ENCODE peak calls at places on chromosomes 11 and 22, in six cellular contexts. F is LHCN-M2; V is CD8-positive, alpha-beta memory T cell; G is T-helper 2 cell; R is HTR-8/SVneo; N is kidney epithelial cell. O is an unnamed sample.

GRCh38 chr11:9095421-9095820 is 4.0 kb upstream of the SCUBE2 start:
- DNase-seq in G (no peak), F (no peak), R (no peak), V (no peak), N (no peak), O (no peak)

GRCh38 chr11:64040684-64041267 is 5.0 kb downstream of the FLRT1 start:
- DNase-seq in V (no peak), F (no peak), N (no peak), R (no peak), G (no peak), O (peak; percentile 80)

GRCh38 chr11:73323464-73323863 is 15.4 kb downstream of the ARHGEF17 start:
- DNase-seq in N (no peak), G (no peak), F (peak; percentile 41), V (no peak), R (peak; percentile 74), O (no peak)

GRCh38 chr11:128905345-128906184 is 14.4 kb downstream of the KCNJ5 start:
- DNase-seq in G (no peak), N (no peak), V (no peak), R (peak; percentile 35), F (peak; percentile 70), O (no peak)

GRCh38 chr11:96426356-96427103 is 36.7 kb downstream of the JRKL start:
- DNase-seq in F (peak; percentile 36), G (no peak), R (peak; percentile 47), N (no peak), V (no peak), O (peak; percentile 42)

GRCh38 chr11:113675003-113675471 is 31.1 kb downstream of the TMPRSS5 start:
- DNase-seq in V (no peak), N (peak; percentile 85), G (no peak), F (peak; percentile 100), R (peak; percentile 80), O (no peak)

GRCh38 chr11:98110030-98110429 is 910.7 kb upstream of the CNTN5 start:
- DNase-seq in R (no peak), F (no peak), V (no peak), G (no peak), N (no peak), O (no peak)

GRCh38 chr11:130897262-130898182 is 18.8 kb downstream of the SNX19 start:
- DNase-seq in R (no peak), N (peak; percentile 47), G (no peak), V (no peak), F (peak; percentile 90), O (no peak)

GRCh38 chr22:42083119-42083518 is 3.6 kb downstream of the SMDT1 start:
- DNase-seq in R (no peak), G (no peak), N (no peak), F (no peak), V (no peak), O (no peak)

GRCh38 chr22:28883917-28884753 is 763 bp downstream of the ZNRF3 start:
- DNase-seq in G (peak; percentile 11), V (peak; percentile 16), R (no peak), N (no peak), F (no peak), O (no peak)

GRCh38 chr11:107696140-107696539 is 15.7 kb downstream of the SLN start:
- DNase-seq in R (peak; percentile 85), V (no peak), F (peak; percentile 97), N (peak; percentile 81), G (no peak), O (no peak)

GRCh38 chr22:17570851-17571631 is 7.7 kb downstream of the SLC25A18 start:
- DNase-seq in N (no peak), V (no peak), G (no peak), F (peak; percentile 61), R (no peak), O (peak; percentile 88)

GRCh38 chr11:116375221-116375620 is 397.6 kb downstream of the BUD13 start:
- DNase-seq in F (no peak), G (no peak), N (no peak), V (no peak), R (no peak), O (no peak)

GRCh38 chr11:83725718-83726117 is 439.6 kb upstream of the CCDC90B start:
- DNase-seq in G (no peak), V (no peak), R (no peak), F (no peak), N (no peak), O (no peak)

GRCh38 chr11:23897453-23898289 is 599.2 kb upstream of the LUZP2 start:
- DNase-seq in R (peak; percentile 36), G (no peak), V (no peak), F (peak; percentile 95), N (peak; percentile 21), O (no peak)

GRCh38 chr22:40728731-40729189 is 49.5 kb downstream of the MCHR1 start:
- DNase-seq in R (no peak), G (peak; percentile 13), V (peak; percentile 14), N (no peak), F (no peak), O (no peak)

GRCh38 chr22:35274154-35274871 is 17.0 kb downstream of the HMGXB4 start:
- DNase-seq in R (no peak), F (no peak), V (no peak), N (no peak), G (no peak), O (no peak)

GRCh38 chr11:96023311-96023710 is 99.4 kb upstream of the MTMR2 start:
- DNase-seq in G (no peak), N (no peak), F (no peak), R (no peak), V (no peak), O (no peak)

GRCh38 chr22:20663137-20663828 is 110.6 kb upstream of the SERPIND1 start:
- DNase-seq in F (no peak), N (no peak), G (no peak), V (no peak), R (no peak), O (no peak)

GRCh38 chr11:61955031-61955415 is 4.9 kb downstream of the BEST1 start:
- DNase-seq in F (peak; percentile 91), G (no peak), V (no peak), R (no peak), N (no peak), O (peak; percentile 71)

GRCh38 chr22:50139843-50140415 is 30.6 kb upstream of the PANX2 start:
- DNase-seq in F (no peak), V (no peak), G (no peak), N (no peak), R (no peak), O (no peak)

GRCh38 chr11:13726456-13726855 is 58.0 kb downstream of the FAR1 start:
- DNase-seq in N (no peak), V (no peak), G (no peak), F (no peak), R (no peak), O (no peak)

GRCh38 chr11:121965330-121965729 is 150.7 kb downstream of the BLID start:
- DNase-seq in R (peak; percentile 51), G (no peak), F (peak; percentile 13), V (no peak), N (no peak), O (no peak)

O was measured in globus pallidus.